ENCODE peak calls at places on chromosomes 5 and 9, in four cellular contexts. N is endodermal cell, Z is pancreas, Q is cardiac muscle cell. V is an unnamed sample.

GRCh38 chr5:78424680-78425079 is 64.3 kb downstream of the SCAMP1 start:
- DNase-seq in N (no peak), Q (no peak), Z (no peak), V (no peak)

GRCh38 chr9:120980951-120981350 is 54.4 kb upstream of the TRAF1 start:
- DNase-seq in Z (no peak), Q (no peak), N (peak), V (no peak)

GRCh38 chr5:170467000-170467707 is 36.7 kb upstream of the KCNIP1 start:
- DNase-seq in N (no peak), Q (peak), Z (no peak), V (peak)

GRCh38 chr9:36126016-36126786 is 10.3 kb upstream of the GLIPR2 start:
- DNase-seq in Q (no peak), N (no peak), Z (no peak), V (no peak)

GRCh38 chr5:43104102-43104501 is 16.6 kb upstream of the ZNF131 start:
- DNase-seq in N (no peak), Q (peak), Z (no peak), V (no peak)

GRCh38 chr5:139812836-139813805 is 17.5 kb downstream of the PSD2 start:
- DNase-seq in Z (peak), N (no peak), Q (no peak), V (no peak)

GRCh38 chr5:172686539-172687390 is 45.7 kb downstream of the NEURL1B start:
- DNase-seq in Z (no peak), Q (no peak), N (peak), V (no peak)

GRCh38 chr9:16028516-16028915 is 475.7 kb downstream of the CCDC171 start:
- DNase-seq in Q (no peak), N (no peak), Z (no peak), V (no peak)

GRCh38 chr5:61995486-61995885 is 310.5 kb upstream of the KIF2A start:
- DNase-seq in Z (no peak), N (no peak), Q (no peak), V (no peak)

GRCh38 chr9:114894801-114895433 is 35.5 kb downstream of the TNFSF8 start:
- DNase-seq in Q (peak), Z (no peak), N (peak), V (peak)

V was measured in cardiac fibroblast.